ENCODE peak calls at places on chromosomes 3 and 15, in five cellular contexts. One of them, this sample, is unnamed.
A peak's percentile ranks its signal among the peaks of the same experiment; 100 is the strongest.

GRCh38 chr15:90889736-90890456 is 5.6 kb downstream of the FES start:
- DNase-seq in left lung: no peak
- DNase-seq in ovary: no peak
- DNase-seq in endothelial cell of umbilical vein: no peak
- DNase-seq in body of pancreas: no peak
- DNase-seq in this sample: no peak

GRCh38 chr3:79767953-79768282 is at the start of gene ROBO1:
- DNase-seq in endothelial cell of umbilical vein: no peak
- DNase-seq in ovary: no peak
- DNase-seq in left lung: no peak
- DNase-seq in body of pancreas: no peak
- DNase-seq in this sample: no peak

GRCh38 chr3:193851416-193851815 is 258.4 kb downstream of the OPA1 start:
- DNase-seq in left lung: no peak
- DNase-seq in body of pancreas: no peak
- DNase-seq in endothelial cell of umbilical vein: peak; percentile 48
- DNase-seq in ovary: no peak
- DNase-seq in this sample: no peak

GRCh38 chr3:18469775-18470174 is 44.6 kb upstream of the SATB1 start:
- DNase-seq in ovary: no peak
- DNase-seq in endothelial cell of umbilical vein: no peak
- DNase-seq in left lung: no peak
- DNase-seq in body of pancreas: peak; percentile 49
- DNase-seq in this sample: no peak

GRCh38 chr3:111713833-111714232 is 118.7 kb upstream of the ZBED2 start:
- DNase-seq in body of pancreas: no peak
- DNase-seq in left lung: no peak
- DNase-seq in ovary: no peak
- DNase-seq in endothelial cell of umbilical vein: no peak
- DNase-seq in this sample: no peak

GRCh38 chr3:56754753-56755365 is 46.9 kb downstream of the ARHGEF3 start:
- DNase-seq in ovary: no peak
- DNase-seq in body of pancreas: no peak
- DNase-seq in endothelial cell of umbilical vein: peak; percentile 80
- DNase-seq in left lung: no peak
- DNase-seq in this sample: no peak

GRCh38 chr15:87712211-87712610 is 544.3 kb downstream of the NTRK3 start:
- DNase-seq in ovary: no peak
- DNase-seq in endothelial cell of umbilical vein: no peak
- DNase-seq in body of pancreas: no peak
- DNase-seq in left lung: no peak
- DNase-seq in this sample: no peak

GRCh38 chr3:52238193-52238760 is 681 bp downstream of the TWF2 start:
- DNase-seq in ovary: peak; percentile 66
- DNase-seq in left lung: peak; percentile 50
- DNase-seq in body of pancreas: no peak
- DNase-seq in endothelial cell of umbilical vein: peak; percentile 33
- DNase-seq in this sample: no peak

GRCh38 chr15:65841121-65841930 is 28.0 kb upstream of the RAB11A start:
- DNase-seq in endothelial cell of umbilical vein: peak; percentile 67
- DNase-seq in body of pancreas: no peak
- DNase-seq in ovary: no peak
- DNase-seq in left lung: peak; percentile 73
- DNase-seq in this sample: no peak

GRCh38 chr3:158649791-158650190 is 5.5 kb downstream of the GFM1 start:
- DNase-seq in endothelial cell of umbilical vein: peak; percentile 93
- DNase-seq in left lung: no peak
- DNase-seq in body of pancreas: no peak
- DNase-seq in ovary: no peak
- DNase-seq in this sample: no peak

GRCh38 chr3:71984843-71985594 is 200.1 kb upstream of the PROK2 start:
- DNase-seq in body of pancreas: no peak
- DNase-seq in endothelial cell of umbilical vein: no peak
- DNase-seq in left lung: no peak
- DNase-seq in ovary: no peak
- DNase-seq in this sample: no peak

GRCh38 chr3:27844052-27844675 is 122.0 kb upstream of the EOMES start:
- DNase-seq in body of pancreas: no peak
- DNase-seq in ovary: no peak
- DNase-seq in endothelial cell of umbilical vein: no peak
- DNase-seq in left lung: no peak
- DNase-seq in this sample: no peak

GRCh38 chr3:159804726-159805410 is 183.8 kb upstream of the IL12A start:
- DNase-seq in endothelial cell of umbilical vein: peak; percentile 85
- DNase-seq in body of pancreas: peak; percentile 68
- DNase-seq in ovary: peak; percentile 46
- DNase-seq in left lung: peak; percentile 64
- DNase-seq in this sample: no peak

GRCh38 chr15:47726399-47726823 is 9.1 kb downstream of the SEMA6D start:
- DNase-seq in left lung: no peak
- DNase-seq in ovary: no peak
- DNase-seq in endothelial cell of umbilical vein: peak; percentile 67
- DNase-seq in body of pancreas: no peak
- DNase-seq in this sample: no peak

GRCh38 chr3:173618148-173618547 is 220.6 kb downstream of the NLGN1 start:
- DNase-seq in left lung: no peak
- DNase-seq in body of pancreas: no peak
- DNase-seq in ovary: no peak
- DNase-seq in endothelial cell of umbilical vein: no peak
- DNase-seq in this sample: no peak

GRCh38 chr3:160016972-160017371 is 28.3 kb downstream of the IL12A start:
- DNase-seq in endothelial cell of umbilical vein: no peak
- DNase-seq in ovary: no peak
- DNase-seq in left lung: no peak
- DNase-seq in body of pancreas: no peak
- DNase-seq in this sample: no peak

GRCh38 chr3:177832862-177833261 is 635.6 kb upstream of the TBL1XR1 start:
- DNase-seq in ovary: no peak
- DNase-seq in endothelial cell of umbilical vein: no peak
- DNase-seq in left lung: no peak
- DNase-seq in body of pancreas: no peak
- DNase-seq in this sample: no peak

GRCh38 chr3:42980909-42981308 is 1.8 kb downstream of the GASK1A start:
- DNase-seq in endothelial cell of umbilical vein: no peak
- DNase-seq in ovary: no peak
- DNase-seq in left lung: no peak
- DNase-seq in body of pancreas: no peak
- DNase-seq in this sample: no peak

GRCh38 chr3:52518723-52519444 is 14.8 kb downstream of the NT5DC2 start:
- DNase-seq in left lung: no peak
- DNase-seq in ovary: peak; percentile 66
- DNase-seq in endothelial cell of umbilical vein: no peak
- DNase-seq in body of pancreas: no peak
- DNase-seq in this sample: no peak

GRCh38 chr3:192940129-192940528 is 22.5 kb upstream of the MB21D2 start:
- DNase-seq in left lung: no peak
- DNase-seq in endothelial cell of umbilical vein: no peak
- DNase-seq in ovary: no peak
- DNase-seq in body of pancreas: no peak
- DNase-seq in this sample: no peak

GRCh38 chr15:48385431-48385830 is 54.2 kb downstream of the DUT start:
- DNase-seq in ovary: no peak
- DNase-seq in left lung: no peak
- DNase-seq in endothelial cell of umbilical vein: peak; percentile 93
- DNase-seq in body of pancreas: no peak
- DNase-seq in this sample: no peak

GRCh38 chr15:60299452-60300047 is 98.2 kb downstream of the ANXA2 start:
- DNase-seq in left lung: no peak
- DNase-seq in endothelial cell of umbilical vein: no peak
- DNase-seq in body of pancreas: peak; percentile 46
- DNase-seq in ovary: peak; percentile 30
- DNase-seq in this sample: no peak

GRCh38 chr3:43923101-43923979 is 232.6 kb downstream of the ABHD5 start:
- DNase-seq in body of pancreas: no peak
- DNase-seq in left lung: no peak
- DNase-seq in ovary: no peak
- DNase-seq in endothelial cell of umbilical vein: no peak
- DNase-seq in this sample: no peak

GRCh38 chr3:125671461-125672243 is 76.4 kb upstream of the OSBPL11 start:
- DNase-seq in left lung: no peak
- DNase-seq in ovary: no peak
- DNase-seq in endothelial cell of umbilical vein: no peak
- DNase-seq in body of pancreas: no peak
- DNase-seq in this sample: no peak

GRCh38 chr15:90075420-90076289 is 26.6 kb downstream of the IDH2 start:
- DNase-seq in ovary: no peak
- DNase-seq in left lung: no peak
- DNase-seq in body of pancreas: peak; percentile 90
- DNase-seq in endothelial cell of umbilical vein: no peak
- DNase-seq in this sample: no peak

GRCh38 chr15:57767526-57767925 is 61.0 kb downstream of the POLR2M start:
- DNase-seq in body of pancreas: no peak
- DNase-seq in endothelial cell of umbilical vein: no peak
- DNase-seq in ovary: no peak
- DNase-seq in left lung: no peak
- DNase-seq in this sample: no peak

GRCh38 chr3:36606871-36607765 is 157.2 kb downstream of the DCLK3 start:
- DNase-seq in body of pancreas: no peak
- DNase-seq in ovary: no peak
- DNase-seq in endothelial cell of umbilical vein: no peak
- DNase-seq in left lung: no peak
- DNase-seq in this sample: no peak

GRCh38 chr3:29227307-29227706 is 53.6 kb upstream of the RBMS3 start:
- DNase-seq in left lung: no peak
- DNase-seq in endothelial cell of umbilical vein: no peak
- DNase-seq in body of pancreas: no peak
- DNase-seq in ovary: no peak
- DNase-seq in this sample: no peak

GRCh38 chr3:159045279-159045678 is 243.4 kb downstream of the MFSD1 start:
- DNase-seq in left lung: no peak
- DNase-seq in endothelial cell of umbilical vein: no peak
- DNase-seq in body of pancreas: no peak
- DNase-seq in ovary: no peak
- DNase-seq in this sample: no peak

GRCh38 chr3:123285931-123286307 is 84.2 kb downstream of the SEC22A start:
- DNase-seq in left lung: no peak
- DNase-seq in endothelial cell of umbilical vein: no peak
- DNase-seq in ovary: no peak
- DNase-seq in body of pancreas: no peak
- DNase-seq in this sample: no peak

GRCh38 chr3:24339266-24339825 is 155.3 kb downstream of the THRB start:
- DNase-seq in ovary: no peak
- DNase-seq in endothelial cell of umbilical vein: no peak
- DNase-seq in body of pancreas: no peak
- DNase-seq in left lung: no peak
- DNase-seq in this sample: no peak

GRCh38 chr3:24341668-24342067 is 153.0 kb downstream of the THRB start:
- DNase-seq in left lung: no peak
- DNase-seq in body of pancreas: no peak
- DNase-seq in endothelial cell of umbilical vein: no peak
- DNase-seq in ovary: no peak
- DNase-seq in this sample: no peak

GRCh38 chr3:24340161-24340560 is 154.5 kb downstream of the THRB start:
- DNase-seq in ovary: no peak
- DNase-seq in left lung: no peak
- DNase-seq in endothelial cell of umbilical vein: no peak
- DNase-seq in body of pancreas: no peak
- DNase-seq in this sample: no peak

GRCh38 chr3:24342275-24342674 is 152.4 kb downstream of the THRB start:
- DNase-seq in body of pancreas: no peak
- DNase-seq in ovary: no peak
- DNase-seq in left lung: no peak
- DNase-seq in endothelial cell of umbilical vein: no peak
- DNase-seq in this sample: no peak

GRCh38 chr3:24340966-24341365 is 153.7 kb downstream of the THRB start:
- DNase-seq in body of pancreas: no peak
- DNase-seq in endothelial cell of umbilical vein: no peak
- DNase-seq in ovary: no peak
- DNase-seq in left lung: no peak
- DNase-seq in this sample: no peak
- H3K4me1 ChIP-seq in body of pancreas: peaks cover 5% of the 10 kb centered on the region
- H3K4me1 ChIP-seq in endothelial cell of umbilical vein: no peaks in the 10 kb centered on the region
- H3K4me1 ChIP-seq in ovary: no peaks in the 10 kb centered on the region
- H3K4me1 ChIP-seq in left lung: no peaks in the 10 kb centered on the region
- H3K4me1 ChIP-seq in this sample: no peaks in the 10 kb centered on the region

DNA sequence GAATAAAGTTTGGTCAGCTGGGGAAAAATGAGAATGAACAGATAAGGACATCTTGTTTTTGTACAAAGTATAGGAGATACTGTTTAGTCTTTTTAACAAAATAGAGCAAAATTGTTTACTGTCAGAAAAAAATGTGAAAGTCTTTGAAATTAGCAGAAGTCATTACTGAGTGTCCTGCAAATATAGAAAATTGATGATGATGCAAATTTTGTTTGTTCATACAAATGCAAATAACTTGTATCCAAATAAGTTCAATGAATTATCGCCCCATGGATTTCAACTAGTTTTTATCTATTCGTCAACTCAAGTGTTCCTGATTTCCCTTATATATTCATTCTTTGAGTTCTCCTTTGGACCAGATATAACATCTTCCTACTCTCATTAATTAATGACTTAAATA is 378.0 kb upstream of the SGO1 start:
- DNase-seq in endothelial cell of umbilical vein: no peak
- DNase-seq in body of pancreas: no peak
- DNase-seq in ovary: no peak
- DNase-seq in left lung: no peak
- DNase-seq in this sample: no peak
- H3K4me1 ChIP-seq in endothelial cell of umbilical vein: no peaks in the 10 kb centered on the region
- H3K4me1 ChIP-seq in body of pancreas: peaks cover 4% of the 10 kb centered on the region
- H3K4me1 ChIP-seq in ovary: no peaks in the 10 kb centered on the region
- H3K4me1 ChIP-seq in left lung: no peaks in the 10 kb centered on the region
- H3K4me1 ChIP-seq in this sample: no peaks in the 10 kb centered on the region

DNA sequence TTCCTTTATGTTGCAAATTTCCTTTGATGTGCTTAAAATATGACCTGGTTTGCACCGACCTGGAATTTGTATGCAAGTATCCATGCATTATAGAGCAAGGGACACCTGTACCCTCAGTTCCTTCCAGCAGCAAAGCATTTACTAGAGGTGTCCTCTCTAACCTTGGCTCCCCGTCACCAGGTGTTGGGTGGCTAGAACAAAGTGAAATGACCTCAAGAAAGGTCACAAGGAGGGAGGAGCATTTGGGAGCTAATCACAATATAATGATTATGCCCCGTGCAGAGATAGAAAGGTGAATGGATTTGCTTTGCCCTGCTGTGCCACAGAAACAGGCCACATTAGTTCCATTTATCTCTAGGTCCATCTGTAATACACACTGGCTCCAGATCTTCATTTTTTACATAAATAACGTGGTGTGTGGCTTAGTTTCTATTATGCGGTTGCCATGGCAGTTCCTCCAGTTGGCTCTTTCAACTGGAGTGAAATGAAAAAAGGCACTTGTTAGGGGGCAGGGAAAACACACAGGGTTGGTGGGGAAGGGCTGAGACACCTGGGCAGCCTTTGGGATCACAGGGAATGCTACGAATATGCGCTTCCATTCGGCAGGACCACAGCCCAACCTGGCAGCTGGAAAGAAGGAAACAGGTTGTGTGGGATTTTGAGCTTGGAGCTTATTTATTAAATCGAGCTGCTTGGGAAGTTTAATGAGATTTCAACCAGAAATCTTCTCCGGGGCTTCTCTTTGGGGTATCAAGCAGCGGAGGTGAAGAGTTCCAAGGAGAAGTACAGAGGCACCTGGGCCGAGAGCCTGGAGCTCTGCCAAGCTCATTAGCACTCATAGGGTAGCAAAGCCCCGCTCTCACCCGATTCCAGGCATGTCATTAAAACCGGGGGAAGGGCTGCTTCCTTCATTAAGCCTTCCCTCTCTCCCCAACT is 233.5 kb upstream of the ST8SIA2 start:
- DNase-seq in left lung: no peak
- DNase-seq in ovary: no peak
- DNase-seq in body of pancreas: no peak
- DNase-seq in endothelial cell of umbilical vein: no peak
- DNase-seq in this sample: no peak
- H3K4me1 ChIP-seq in left lung: no peaks in the 10 kb centered on the region
- H3K4me1 ChIP-seq in ovary: no peaks in the 10 kb centered on the region
- H3K4me1 ChIP-seq in body of pancreas: peaks cover 10% of the 10 kb centered on the region
- H3K4me1 ChIP-seq in endothelial cell of umbilical vein: no peaks in the 10 kb centered on the region
- H3K4me1 ChIP-seq in this sample: no peaks in the 10 kb centered on the region

GRCh38 chr3:181719298-181719859 is 7.7 kb downstream of the SOX2 start:
- DNase-seq in endothelial cell of umbilical vein: no peak
- DNase-seq in body of pancreas: no peak
- DNase-seq in ovary: no peak
- DNase-seq in left lung: no peak
- DNase-seq in this sample: no peak
- H3K4me1 ChIP-seq in endothelial cell of umbilical vein: no peaks in the 10 kb centered on the region
- H3K4me1 ChIP-seq in body of pancreas: peaks cover 4% of the 10 kb centered on the region
- H3K4me1 ChIP-seq in ovary: no peaks in the 10 kb centered on the region
- H3K4me1 ChIP-seq in left lung: no peaks in the 10 kb centered on the region
- H3K4me1 ChIP-seq in this sample: peaks cover 3% of the 10 kb centered on the region

This sample was measured in effector memory CD4-positive, alpha-beta T cell.